ENCODE peak calls at places on chromosomes 1 and 21, in eight cellular contexts. P is nucleus accumbens, F is left cardiac atrium, N is NCI-H2029 treated with DMSO at 0.1 percent for 48 hours, B is GM19239, M is amniotic stem cell, L is activated gamma-delta T cell treated with Interleukin-2 at 50 U/mL for 16 hours, A is COR-L47. X is an unnamed sample.

GRCh38 chr1:15736035-15736665 is at the start of gene SLC25A34:
- DNase-seq in L (no peak), B (no peak), N (peak; percentile 75), F (peak; percentile 67), M (no peak), P (no peak), A (peak; percentile 26), X (peak; percentile 89)

GRCh38 chr1:117735045-117735992 is 129.5 kb downstream of the TENT5C start:
- DNase-seq in P (no peak), A (peak; percentile 2), M (no peak), F (no peak), L (no peak), N (peak; percentile 5), B (peak; percentile 36), X (no peak)

GRCh38 chr1:85229574-85230097 is 28.8 kb upstream of the SYDE2 start:
- DNase-seq in B (no peak), P (no peak), L (no peak), A (peak; percentile 35), M (no peak), N (no peak), F (no peak), X (no peak)

GRCh38 chr1:115649964-115650363 is 8.2 kb downstream of the VANGL1 start:
- DNase-seq in F (no peak), P (no peak), N (no peak), A (no peak), M (no peak), L (no peak), B (no peak), X (no peak)

GRCh38 chr21:44549525-44550211 is 1.6 kb downstream of the KRTAP10-2 start:
- DNase-seq in P (no peak), M (no peak), N (no peak), F (no peak), A (no peak), L (no peak), B (no peak), X (no peak)

GRCh38 chr1:209882942-209883340 is 55.1 kb upstream of the SYT14 start:
- DNase-seq in B (no peak), L (no peak), N (no peak), A (no peak), F (no peak), P (no peak), M (no peak), X (no peak)

GRCh38 chr1:224852901-224853568 is 76.4 kb upstream of the DNAH14 start:
- DNase-seq in P (no peak), L (no peak), B (no peak), M (no peak), N (peak; percentile 50), F (no peak), A (peak; percentile 36), X (no peak)

GRCh38 chr1:198416276-198416675 is 124.2 kb downstream of the ATP6V1G3 start:
- DNase-seq in F (no peak), B (no peak), P (no peak), N (no peak), L (no peak), A (no peak), M (no peak), X (no peak)

GRCh38 chr21:43867332-43867703 is 2.3 kb downstream of the AGPAT3 start:
- DNase-seq in P (no peak), B (no peak), L (no peak), N (no peak), M (no peak), A (no peak), F (no peak), X (peak; percentile 57)

GRCh38 chr1:54965624-54966340 is 14.6 kb upstream of the TMEM61 start:
- DNase-seq in A (peak; percentile 46), P (no peak), N (peak; percentile 45), B (no peak), L (no peak), M (no peak), F (peak; percentile 69), X (no peak)

GRCh38 chr21:24160528-24160927 is 1446.8 kb downstream of the MRPL39 start:
- DNase-seq in F (no peak), A (no peak), P (no peak), M (no peak), N (no peak), L (no peak), B (no peak), X (no peak)

GRCh38 chr1:95012389-95012788 is 60.4 kb downstream of the ALG14 start:
- DNase-seq in B (no peak), M (no peak), A (no peak), F (no peak), P (no peak), N (no peak), L (no peak), X (no peak)

GRCh38 chr21:45027241-45028196 is 46.9 kb upstream of the ADARB1 start:
- DNase-seq in N (no peak), P (no peak), M (no peak), A (no peak), B (no peak), L (no peak), F (no peak), X (peak; percentile 72)

GRCh38 chr1:15559189-15559815 is 25.5 kb downstream of the AGMAT start:
- DNase-seq in A (no peak), L (no peak), B (no peak), P (no peak), F (no peak), N (no peak), M (no peak), X (no peak)

GRCh38 chr1:1892763-1893120 is 1.9 kb upstream of the GNB1 start:
- DNase-seq in F (no peak), A (no peak), M (no peak), N (no peak), P (no peak), L (no peak), B (no peak), X (no peak)

GRCh38 chr1:70443739-70444138 is 32.7 kb downstream of the CTH start:
- DNase-seq in M (no peak), F (no peak), L (no peak), N (no peak), P (no peak), A (no peak), B (no peak), X (no peak)

GRCh38 chr21:29145354-29145782 is 14.9 kb downstream of the MAP3K7CL start:
- DNase-seq in A (no peak), P (no peak), F (peak; percentile 27), B (no peak), N (no peak), L (no peak), M (peak; percentile 87), X (no peak)

GRCh38 chr21:14718957-14719356 is 172.8 kb upstream of the SAMSN1 start:
- DNase-seq in P (no peak), B (no peak), A (no peak), M (no peak), N (no peak), L (no peak), F (no peak), X (no peak)

GRCh38 chr1:109896681-109897080 is 14.0 kb upstream of the CSF1 start:
- DNase-seq in A (no peak), P (no peak), F (no peak), B (no peak), N (no peak), M (no peak), L (no peak), X (no peak)

GRCh38 chr1:7680791-7681165 is 90.3 kb upstream of the VAMP3 start:
- DNase-seq in M (no peak), F (no peak), N (no peak), B (no peak), L (no peak), A (peak; percentile 62), P (peak; percentile 75), X (no peak)

GRCh38 chr1:5954964-5955363 is 37.3 kb downstream of the NPHP4 start:
- DNase-seq in F (no peak), A (no peak), N (no peak), M (no peak), B (no peak), P (no peak), L (no peak), X (no peak)

GRCh38 chr1:87120779-87121178 is 206.3 kb downstream of the HS2ST1 start:
- DNase-seq in P (no peak), F (no peak), N (no peak), L (no peak), B (no peak), M (no peak), A (no peak), X (no peak)

GRCh38 chr1:33275706-33276572 is 19.6 kb downstream of the ZNF362 start:
- DNase-seq in F (no peak), B (no peak), L (no peak), A (no peak), P (no peak), M (no peak), N (no peak), X (peak; percentile 51)

GRCh38 chr1:6969106-6969505 is 183.9 kb downstream of the CAMTA1 start:
- DNase-seq in F (no peak), B (no peak), P (no peak), A (no peak), L (no peak), M (peak; percentile 5), N (no peak), X (peak; percentile 27)

GRCh38 chr1:109242387-109242786 is 7.0 kb upstream of the CELSR2 start:
- DNase-seq in L (no peak), A (no peak), M (no peak), B (no peak), F (no peak), N (no peak), P (peak; percentile 27), X (peak; percentile 50)

GRCh38 chr1:61887921-61888564 is 145.8 kb downstream of the PATJ start:
- DNase-seq in N (no peak), M (no peak), P (no peak), A (no peak), F (peak; percentile 54), B (no peak), L (no peak), X (no peak)